ENCODE peak calls at places on chromosomes 6 and 20, in ten cellular contexts. S, J, Q, N, R, G, O, L, M and Y are unnamed samples.

GRCh38 chr6:28807682-28808280 is 116.0 kb downstream of the TRIM27 start:
- DNase-seq in S (no peak), N (no peak), O (no peak), Q (no peak), L (no peak), R (peak), J (no peak), G (peak), M (peak), Y (peak)

GRCh38 chr6:106591111-106591825 is 38.0 kb downstream of the RTN4IP1 start:
- DNase-seq in N (no peak), M (no peak), R (peak), Q (no peak), S (no peak), G (peak), J (no peak), L (peak), O (no peak), Y (peak)

GRCh38 chr6:81376745-81377144 is 375.7 kb downstream of the TENT5A start:
- DNase-seq in L (no peak), M (no peak), S (no peak), N (no peak), G (no peak), J (no peak), O (no peak), Q (no peak), R (no peak), Y (no peak)

GRCh38 chr20:23161244-23161875 is 75.2 kb upstream of the CD93 start:
- DNase-seq in S (no peak), J (no peak), G (peak), M (no peak), Q (no peak), O (no peak), N (no peak), L (no peak), R (peak), Y (no peak)

GRCh38 chr20:50838322-50838625 is 43.4 kb downstream of the BCAS4 start:
- DNase-seq in M (no peak), Q (no peak), G (no peak), O (no peak), N (no peak), J (no peak), S (no peak), L (no peak), R (no peak), Y (no peak)

GRCh38 chr20:43255877-43256276 is 66.2 kb upstream of the PTPRT start:
- DNase-seq in L (no peak), J (no peak), O (no peak), R (no peak), M (no peak), Q (no peak), S (no peak), G (no peak), N (no peak), Y (no peak)

GRCh38 chr6:79993911-79994309 is 10.5 kb upstream of the TTK start:
- DNase-seq in L (no peak), R (no peak), J (no peak), O (no peak), N (no peak), G (no peak), M (no peak), S (no peak), Q (no peak), Y (no peak)

GRCh38 chr6:16947461-16948159 is 154.2 kb upstream of the STMND1 start:
- DNase-seq in R (peak), M (peak), O (no peak), G (peak), S (no peak), N (no peak), J (no peak), L (peak), Q (no peak), Y (peak)

GRCh38 chr20:43576108-43576507 is 14.6 kb upstream of the IFT52 start:
- DNase-seq in G (no peak), O (no peak), N (no peak), J (peak), M (no peak), R (no peak), Q (no peak), S (no peak), L (no peak), Y (no peak)

GRCh38 chr6:84976516-84977420 is 212.4 kb upstream of the TBX18 start:
- DNase-seq in N (no peak), R (peak), L (no peak), Q (no peak), G (no peak), M (no peak), J (no peak), S (no peak), O (no peak), Y (peak)

GRCh38 chr20:47355489-47356219 is 845 bp downstream of the ZMYND8 start:
- DNase-seq in Q (no peak), M (peak), R (no peak), L (no peak), O (no peak), J (no peak), S (no peak), N (no peak), G (no peak), Y (no peak)

GRCh38 chr20:22583773-22584629 is at the start of gene FOXA2:
- DNase-seq in N (no peak), S (no peak), R (no peak), Q (peak), G (no peak), L (no peak), J (no peak), M (peak), O (peak), Y (no peak)

GRCh38 chr6:141139461-141139860 is 993.3 kb upstream of the GJE1 start:
- DNase-seq in R (no peak), N (no peak), L (no peak), Q (no peak), O (no peak), M (no peak), G (no peak), S (no peak), J (no peak), Y (no peak)

GRCh38 chr6:17347012-17347411 is 46.4 kb upstream of the CAP2 start:
- DNase-seq in R (no peak), N (no peak), G (no peak), M (no peak), O (no peak), S (no peak), L (no peak), J (no peak), Q (no peak), Y (no peak)

GRCh38 chr6:55794136-55794812 is 81.1 kb downstream of the BMP5 start:
- DNase-seq in S (no peak), O (no peak), Q (no peak), N (no peak), J (no peak), L (no peak), G (peak), R (peak), M (peak), Y (peak)

GRCh38 chr6:97630592-97630991 is 347.6 kb upstream of the MMS22L start:
- DNase-seq in Q (no peak), N (no peak), G (peak), S (no peak), R (peak), J (no peak), L (no peak), M (no peak), O (no peak), Y (peak)

GRCh38 chr6:128327890-128328289 is 192.5 kb downstream of the PTPRK start:
- DNase-seq in Q (no peak), R (peak), G (no peak), N (peak), M (peak), O (no peak), S (peak), L (no peak), J (no peak), Y (peak)

GRCh38 chr20:17646901-17647301 is 35.1 kb downstream of the RRBP1 start:
- DNase-seq in M (peak), L (no peak), S (no peak), O (no peak), G (no peak), R (no peak), Q (peak), J (no peak), N (no peak), Y (no peak)

GRCh38 chr6:137095651-137096238 is 51.0 kb upstream of the IL20RA start:
- DNase-seq in R (no peak), L (no peak), G (no peak), S (peak), J (no peak), N (peak), Q (no peak), M (no peak), O (no peak), Y (no peak)

GRCh38 chr20:11724112-11724511 is 193.6 kb upstream of the BTBD3 start:
- DNase-seq in R (no peak), Q (no peak), N (no peak), J (no peak), L (no peak), G (no peak), O (no peak), S (no peak), M (no peak), Y (no peak)

GRCh38 chr20:18831830-18832229 is 18.2 kb downstream of the SCP2D1 start:
- DNase-seq in J (no peak), M (no peak), S (no peak), O (no peak), R (peak), L (no peak), Q (no peak), N (no peak), G (no peak), Y (peak)

GRCh38 chr20:38165089-38165965 is at the start of gene TGM2:
- DNase-seq in O (peak), N (peak), J (peak), G (peak), M (peak), L (no peak), R (peak), Q (peak), S (peak), Y (peak)

GRCh38 chr6:53432318-53433161 is 83.8 kb upstream of the ELOVL5 start:
- DNase-seq in G (peak), L (no peak), R (peak), M (no peak), O (no peak), Q (no peak), S (no peak), J (peak), N (no peak), Y (peak)

GRCh38 chr6:46233131-46233530 is 62.4 kb upstream of the ENPP5 start:
- DNase-seq in N (no peak), S (no peak), G (no peak), M (no peak), Q (no peak), J (no peak), L (no peak), R (no peak), O (no peak), Y (no peak)

GRCh38 chr20:571754-572331 is 28.3 kb upstream of the CSNK2A1 start:
- DNase-seq in G (no peak), S (no peak), N (no peak), J (peak), M (peak), Q (peak), L (peak), R (peak), O (no peak), Y (peak)

GRCh38 chr6:19333936-19334335 is 503.2 kb upstream of the ID4 start:
- DNase-seq in M (no peak), J (no peak), Q (no peak), L (no peak), G (peak), R (peak), O (no peak), N (no peak), S (no peak), Y (no peak)

GRCh38 chr6:82017316-82017715 is 230.2 kb downstream of the IBTK start:
- DNase-seq in L (no peak), G (peak), M (peak), R (peak), Q (no peak), S (no peak), N (no peak), O (no peak), J (peak), Y (peak)

GRCh38 chr6:108441141-108441540 is 119.6 kb upstream of the FOXO3 start:
- DNase-seq in J (no peak), S (no peak), O (no peak), M (no peak), Q (no peak), R (peak), G (no peak), N (no peak), L (no peak), Y (peak)

GRCh38 chr20:38123021-38123587 is 42.0 kb downstream of the TGM2 start:
- DNase-seq in G (no peak), Q (no peak), L (no peak), M (peak), R (peak), S (no peak), O (peak), J (peak), N (no peak), Y (peak)

GRCh38 chr6:44044154-44044539 is 83.1 kb downstream of the MRPL14 start:
- DNase-seq in R (peak), Q (no peak), M (no peak), L (no peak), N (no peak), G (no peak), O (no peak), J (no peak), S (no peak), Y (no peak)

GRCh38 chr6:135144678-135145508 is 36.2 kb upstream of the MYB start:
- DNase-seq in Q (no peak), O (no peak), J (no peak), S (no peak), L (no peak), M (peak), N (no peak), R (peak), G (peak), Y (peak)

GRCh38 chr20:39800548-39800947 is 838.4 kb downstream of the DHX35 start:
- DNase-seq in N (no peak), S (peak), R (peak), Q (peak), J (peak), G (peak), L (no peak), M (no peak), O (no peak), Y (peak)

GRCh38 chr6:125871365-125871764 is 80.6 kb downstream of the NCOA7 start:
- DNase-seq in O (no peak), G (peak), M (no peak), L (peak), R (no peak), N (no peak), J (no peak), Q (no peak), S (no peak), Y (no peak)

GRCh38 chr6:150334790-150335783 is 33.7 kb upstream of the IYD start:
- DNase-seq in Q (peak), R (peak), M (peak), S (peak), L (peak), N (peak), O (peak), G (peak), J (peak), Y (peak)

GRCh38 chr20:36482044-36482473 is 59.3 kb upstream of the MYL9 start:
- DNase-seq in O (no peak), G (no peak), R (no peak), Q (peak), M (no peak), J (peak), N (no peak), L (no peak), S (no peak), Y (no peak)

GRCh38 chr6:75210885-75211739 is 5.3 kb upstream of the COL12A1 start:
- DNase-seq in R (peak), S (peak), Q (no peak), L (no peak), O (no peak), M (peak), N (peak), J (peak), G (peak), Y (peak)

GRCh38 chr6:46352541-46353267 is 138.5 kb downstream of the RCAN2 start:
- DNase-seq in L (no peak), O (no peak), M (no peak), S (no peak), R (no peak), J (peak), G (no peak), N (no peak), Q (no peak), Y (no peak)

GRCh38 chr6:41428402-41428994 is 93.1 kb downstream of the NCR2 start:
- DNase-seq in J (peak), Q (no peak), R (no peak), O (no peak), N (no peak), L (no peak), G (no peak), S (no peak), M (peak), Y (peak)

GRCh38 chr6:105226598-105227291 is 46.9 kb upstream of the POPDC3 start:
- DNase-seq in O (no peak), N (no peak), M (no peak), Q (no peak), G (no peak), R (peak), L (no peak), S (no peak), J (peak), Y (peak)

DNA sequence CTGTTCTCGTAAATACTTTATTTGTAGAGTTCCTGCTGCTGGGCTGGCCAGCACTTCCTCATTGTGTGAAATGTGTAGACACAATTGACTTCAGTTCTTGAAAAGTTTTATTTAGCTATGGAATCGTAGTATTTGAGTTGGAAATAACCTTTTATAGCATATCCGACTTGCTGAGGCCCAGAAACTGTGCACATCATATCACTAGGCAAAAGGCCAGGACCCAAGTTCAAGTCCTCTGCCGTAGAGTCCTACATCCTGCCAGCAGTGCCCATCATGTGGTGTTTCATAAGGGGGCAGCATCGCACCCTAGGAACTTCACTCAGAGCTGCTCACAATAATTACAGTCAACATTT is 207.7 kb upstream of the SNX9 start:
- DNase-seq in Q (no peak), L (no peak), S (no peak), R (no peak), J (no peak), G (no peak), O (no peak), M (no peak), N (no peak), Y (peak)
- TF ChIP-seq CTCF in Q (no peak), L (no peak), S (peak), R (no peak), J (no peak), G (no peak), O (no peak), M (no peak), N (no peak), Y (no peak)

GRCh38 chr6:83086751-83087150 is 19.3 kb downstream of the DOP1A start:
- DNase-seq in O (no peak), L (no peak), G (no peak), Q (no peak), R (no peak), M (no peak), S (peak), J (no peak), N (peak), Y (no peak)

DNA sequence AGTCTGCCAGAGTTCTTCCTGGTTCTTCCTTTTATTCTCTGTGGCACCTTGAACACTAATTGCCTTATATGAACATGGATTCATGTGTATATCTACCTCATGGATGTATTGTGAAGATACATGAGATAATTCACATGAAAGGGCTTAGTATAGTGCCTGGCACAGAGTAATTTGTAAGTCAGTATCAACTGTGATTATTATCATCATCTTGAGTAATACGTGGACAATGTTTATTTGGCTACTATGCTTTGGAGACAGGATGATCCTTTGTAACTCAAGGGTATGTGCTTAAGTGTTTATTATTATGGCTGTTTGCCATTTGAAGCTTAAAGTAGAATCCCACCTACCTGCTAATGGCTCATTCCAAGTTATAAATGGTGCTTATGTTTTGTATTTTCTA is 16.0 kb downstream of the DOP1A start:
- DNase-seq in N (no peak), J (no peak), M (no peak), L (no peak), Q (no peak), R (no peak), G (no peak), O (no peak), S (no peak), Y (no peak)
- TF ChIP-seq CTCF in N (no peak), J (no peak), M (no peak), L (no peak), Q (no peak), R (no peak), G (no peak), O (no peak), S (no peak), Y (no peak)

DNA sequence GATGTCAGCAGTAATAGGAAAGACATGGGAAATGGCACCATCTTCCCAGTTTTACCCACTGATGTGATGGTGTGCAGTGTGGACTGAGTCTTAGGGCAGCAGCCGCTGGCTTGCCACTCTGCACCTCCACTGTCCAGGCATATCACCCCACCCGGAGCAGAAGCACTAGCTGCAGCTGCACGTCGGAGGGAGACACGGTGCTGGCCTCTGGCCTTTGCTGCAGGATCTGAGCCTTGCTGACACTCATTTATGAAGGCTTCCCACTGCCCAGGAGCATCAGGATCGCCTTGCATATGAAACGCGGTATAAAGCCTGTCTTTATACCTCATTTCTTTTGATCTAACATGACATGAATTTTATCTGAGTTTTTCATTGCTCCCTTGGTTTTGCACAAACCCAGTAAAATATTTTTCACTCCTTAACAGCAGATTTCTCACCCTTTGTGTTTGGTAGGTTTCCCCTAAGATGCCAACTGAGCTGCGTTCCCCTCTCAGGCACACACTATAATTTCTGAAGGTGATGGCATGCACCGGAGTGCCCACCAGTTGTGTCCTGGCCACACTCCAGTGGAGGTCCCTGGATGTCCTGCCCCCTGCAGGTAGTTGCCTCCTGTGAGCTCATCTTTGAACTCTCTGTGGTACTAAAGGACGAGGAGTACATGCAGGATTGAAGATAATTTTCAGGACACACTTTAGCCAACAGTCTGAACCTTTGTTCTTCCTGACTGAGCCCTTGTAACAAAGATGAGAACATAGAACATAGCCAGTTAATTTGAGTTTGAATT is 8.9 kb upstream of the EXOC2 start:
- DNase-seq in O (no peak), R (no peak), L (no peak), G (no peak), Q (no peak), M (peak), S (no peak), J (no peak), N (no peak), Y (no peak)
- TF ChIP-seq CTCF in O (peak), R (no peak), L (no peak), G (no peak), Q (no peak), M (peak), S (no peak), J (no peak), N (no peak), Y (no peak)

GRCh38 chr6:36073587-36073986 is 46.0 kb downstream of the MAPK14 start:
- DNase-seq in G (no peak), O (no peak), L (no peak), M (no peak), S (no peak), Q (no peak), R (no peak), N (no peak), J (no peak), Y (no peak)

GRCh38 chr6:36079596-36079995 is 50.7 kb upstream of the MAPK13 start:
- DNase-seq in J (no peak), R (no peak), Q (no peak), O (no peak), S (no peak), M (no peak), N (no peak), G (no peak), L (no peak), Y (peak)

GRCh38 chr6:36078159-36078558 is 50.6 kb downstream of the MAPK14 start:
- DNase-seq in L (no peak), M (no peak), G (no peak), J (no peak), R (no peak), N (no peak), O (no peak), Q (no peak), S (no peak), Y (no peak)

GRCh38 chr6:36076178-36077088 is 48.8 kb downstream of the MAPK14 start:
- DNase-seq in M (no peak), J (no peak), G (no peak), L (no peak), N (no peak), O (no peak), Q (no peak), S (no peak), R (no peak), Y (no peak)

GRCh38 chr6:36075656-36076055 is 48.0 kb downstream of the MAPK14 start:
- DNase-seq in S (no peak), G (no peak), J (no peak), M (no peak), N (no peak), R (no peak), Q (no peak), O (no peak), L (no peak), Y (no peak)
- TF ChIP-seq CTCF in S (peak), G (peak), J (no peak), M (peak), N (peak), R (no peak), Q (peak), O (peak), L (no peak), Y (no peak)